ENCODE peak calls at places on chromosomes 1 and 21, in eight cellular contexts. One of them, this sample, is unnamed.
A peak's percentile ranks its signal among the peaks of the same experiment; 100 is the strongest.

GRCh38 chr1:42966688-42967609 is 8.3 kb upstream of the SLC2A1 start:
- DNase-seq in NCI-H2029: peak; percentile 98
- DNase-seq in tibial artery: no peak
- DNase-seq in Right ventricle myocardium inferior: no peak
- DNase-seq in H7: peak; percentile 74
- DNase-seq in endodermal cell: peak; percentile 88
- DNase-seq in NCI-H226: peak; percentile 93
- DNase-seq in mesenchymal stem cell: peak; percentile 89
- DNase-seq in this sample: peak; percentile 90

GRCh38 chr1:151530461-151530860 is 9.6 kb upstream of the TUFT1 start:
- DNase-seq in NCI-H2029: no peak
- DNase-seq in tibial artery: no peak
- DNase-seq in Right ventricle myocardium inferior: no peak
- DNase-seq in H7: no peak
- DNase-seq in endodermal cell: no peak
- DNase-seq in NCI-H226: no peak
- DNase-seq in mesenchymal stem cell: no peak
- DNase-seq in this sample: no peak

GRCh38 chr1:65467536-65467935 is 47.1 kb downstream of the LEPR start:
- DNase-seq in NCI-H2029: no peak
- DNase-seq in tibial artery: no peak
- DNase-seq in Right ventricle myocardium inferior: peak; percentile 59
- DNase-seq in H7: peak; percentile 30
- DNase-seq in endodermal cell: peak; percentile 93
- DNase-seq in NCI-H226: no peak
- DNase-seq in mesenchymal stem cell: peak; percentile 90
- DNase-seq in this sample: peak; percentile 91

GRCh38 chr1:43284711-43285110 is 670 bp downstream of the C1orf210 start:
- DNase-seq in NCI-H2029: no peak
- DNase-seq in tibial artery: no peak
- DNase-seq in Right ventricle myocardium inferior: no peak
- DNase-seq in H7: no peak
- DNase-seq in endodermal cell: no peak
- DNase-seq in NCI-H226: no peak
- DNase-seq in mesenchymal stem cell: no peak
- DNase-seq in this sample: no peak

GRCh38 chr1:206903687-206904086 is 6.4 kb downstream of the IL24 start:
- DNase-seq in NCI-H2029: no peak
- DNase-seq in tibial artery: no peak
- DNase-seq in Right ventricle myocardium inferior: no peak
- DNase-seq in H7: no peak
- DNase-seq in endodermal cell: no peak
- DNase-seq in NCI-H226: no peak
- DNase-seq in mesenchymal stem cell: no peak
- DNase-seq in this sample: no peak

GRCh38 chr1:41591891-41592290 is 107.4 kb upstream of the EDN2 start:
- DNase-seq in NCI-H2029: no peak
- DNase-seq in tibial artery: no peak
- DNase-seq in Right ventricle myocardium inferior: no peak
- DNase-seq in H7: no peak
- DNase-seq in endodermal cell: peak; percentile 35
- DNase-seq in NCI-H226: no peak
- DNase-seq in mesenchymal stem cell: no peak
- DNase-seq in this sample: no peak

GRCh38 chr1:19439464-19440171 is 45.7 kb downstream of the CAPZB start:
- DNase-seq in NCI-H2029: no peak
- DNase-seq in tibial artery: no peak
- DNase-seq in Right ventricle myocardium inferior: no peak
- DNase-seq in H7: peak; percentile 79
- DNase-seq in endodermal cell: peak; percentile 79
- DNase-seq in NCI-H226: no peak
- DNase-seq in mesenchymal stem cell: no peak
- DNase-seq in this sample: peak; percentile 20

GRCh38 chr1:33826311-33826710 is 37.6 kb upstream of the HMGB4 start:
- DNase-seq in NCI-H2029: no peak
- DNase-seq in tibial artery: no peak
- DNase-seq in Right ventricle myocardium inferior: no peak
- DNase-seq in H7: no peak
- DNase-seq in endodermal cell: peak; percentile 3
- DNase-seq in NCI-H226: no peak
- DNase-seq in mesenchymal stem cell: no peak
- DNase-seq in this sample: no peak

GRCh38 chr1:183243190-183244065 is 57.4 kb downstream of the LAMC2 start:
- DNase-seq in NCI-H2029: no peak
- DNase-seq in tibial artery: peak; percentile 76
- DNase-seq in Right ventricle myocardium inferior: peak; percentile 82
- DNase-seq in H7: no peak
- DNase-seq in endodermal cell: no peak
- DNase-seq in NCI-H226: no peak
- DNase-seq in mesenchymal stem cell: peak; percentile 56
- DNase-seq in this sample: no peak

GRCh38 chr1:180994262-180994661 is 28.4 kb downstream of the STX6 start:
- DNase-seq in NCI-H2029: no peak
- DNase-seq in tibial artery: no peak
- DNase-seq in Right ventricle myocardium inferior: no peak
- DNase-seq in H7: no peak
- DNase-seq in endodermal cell: no peak
- DNase-seq in NCI-H226: no peak
- DNase-seq in mesenchymal stem cell: peak; percentile 43
- DNase-seq in this sample: no peak

GRCh38 chr21:29419422-29419821 is 120.7 kb downstream of the BACH1 start:
- DNase-seq in NCI-H2029: no peak
- DNase-seq in tibial artery: no peak
- DNase-seq in Right ventricle myocardium inferior: no peak
- DNase-seq in H7: no peak
- DNase-seq in endodermal cell: no peak
- DNase-seq in NCI-H226: no peak
- DNase-seq in mesenchymal stem cell: no peak
- DNase-seq in this sample: no peak

GRCh38 chr1:29122987-29123870 is 474 bp downstream of the TMEM200B start:
- DNase-seq in NCI-H2029: no peak
- DNase-seq in tibial artery: no peak
- DNase-seq in Right ventricle myocardium inferior: no peak
- DNase-seq in H7: peak; percentile 78
- DNase-seq in endodermal cell: peak; percentile 82
- DNase-seq in NCI-H226: peak; percentile 23
- DNase-seq in mesenchymal stem cell: peak; percentile 59
- DNase-seq in this sample: no peak

GRCh38 chr21:38429011-38429410 is 69.3 kb downstream of the ERG start:
- DNase-seq in NCI-H2029: no peak
- DNase-seq in tibial artery: no peak
- DNase-seq in Right ventricle myocardium inferior: no peak
- DNase-seq in H7: no peak
- DNase-seq in endodermal cell: no peak
- DNase-seq in NCI-H226: no peak
- DNase-seq in mesenchymal stem cell: no peak
- DNase-seq in this sample: no peak

GRCh38 chr1:220680085-220680687 is 10.0 kb upstream of the C1orf115 start:
- DNase-seq in NCI-H2029: peak; percentile 24
- DNase-seq in tibial artery: no peak
- DNase-seq in Right ventricle myocardium inferior: no peak
- DNase-seq in H7: peak; percentile 74
- DNase-seq in endodermal cell: peak; percentile 64
- DNase-seq in NCI-H226: no peak
- DNase-seq in mesenchymal stem cell: peak; percentile 51
- DNase-seq in this sample: peak; percentile 43

GRCh38 chr1:150152772-150153461 is 3.2 kb downstream of the PLEKHO1 start:
- DNase-seq in NCI-H2029: no peak
- DNase-seq in tibial artery: peak; percentile 56
- DNase-seq in Right ventricle myocardium inferior: no peak
- DNase-seq in H7: no peak
- DNase-seq in endodermal cell: no peak
- DNase-seq in NCI-H226: no peak
- DNase-seq in mesenchymal stem cell: peak; percentile 85
- DNase-seq in this sample: no peak

GRCh38 chr1:50181027-50181663 is 72.4 kb downstream of the ELAVL4 start:
- DNase-seq in NCI-H2029: no peak
- DNase-seq in tibial artery: no peak
- DNase-seq in Right ventricle myocardium inferior: no peak
- DNase-seq in H7: no peak
- DNase-seq in endodermal cell: no peak
- DNase-seq in NCI-H226: no peak
- DNase-seq in mesenchymal stem cell: no peak
- DNase-seq in this sample: no peak

GRCh38 chr21:38376693-38377092 is 119.9 kb downstream of the KCNJ15 start:
- DNase-seq in NCI-H2029: no peak
- DNase-seq in tibial artery: no peak
- DNase-seq in Right ventricle myocardium inferior: no peak
- DNase-seq in H7: no peak
- DNase-seq in endodermal cell: no peak
- DNase-seq in NCI-H226: no peak
- DNase-seq in mesenchymal stem cell: no peak
- DNase-seq in this sample: peak; percentile 35

GRCh38 chr1:118117521-118117920 is 67.5 kb downstream of the SPAG17 start:
- DNase-seq in NCI-H2029: no peak
- DNase-seq in tibial artery: no peak
- DNase-seq in Right ventricle myocardium inferior: peak; percentile 60
- DNase-seq in H7: no peak
- DNase-seq in endodermal cell: no peak
- DNase-seq in NCI-H226: no peak
- DNase-seq in mesenchymal stem cell: no peak
- DNase-seq in this sample: no peak

GRCh38 chr1:218478336-218478735 is 133.2 kb downstream of the TGFB2 start:
- DNase-seq in NCI-H2029: no peak
- DNase-seq in tibial artery: no peak
- DNase-seq in Right ventricle myocardium inferior: no peak
- DNase-seq in H7: no peak
- DNase-seq in endodermal cell: no peak
- DNase-seq in NCI-H226: no peak
- DNase-seq in mesenchymal stem cell: peak; percentile 42
- DNase-seq in this sample: no peak

GRCh38 chr1:33246171-33246570 is 10.1 kb upstream of the ZNF362 start:
- DNase-seq in NCI-H2029: no peak
- DNase-seq in tibial artery: no peak
- DNase-seq in Right ventricle myocardium inferior: no peak
- DNase-seq in H7: no peak
- DNase-seq in endodermal cell: peak; percentile 25
- DNase-seq in NCI-H226: no peak
- DNase-seq in mesenchymal stem cell: no peak
- DNase-seq in this sample: no peak

GRCh38 chr1:29503441-29503840 is 267.1 kb downstream of the PTPRU start:
- DNase-seq in NCI-H2029: peak; percentile 88
- DNase-seq in tibial artery: no peak
- DNase-seq in Right ventricle myocardium inferior: no peak
- DNase-seq in H7: peak; percentile 53
- DNase-seq in endodermal cell: peak; percentile 46
- DNase-seq in NCI-H226: no peak
- DNase-seq in mesenchymal stem cell: no peak
- DNase-seq in this sample: no peak

GRCh38 chr1:117178756-117179155 is 32.0 kb downstream of the VTCN1 start:
- DNase-seq in NCI-H2029: no peak
- DNase-seq in tibial artery: no peak
- DNase-seq in Right ventricle myocardium inferior: no peak
- DNase-seq in H7: no peak
- DNase-seq in endodermal cell: no peak
- DNase-seq in NCI-H226: no peak
- DNase-seq in mesenchymal stem cell: no peak
- DNase-seq in this sample: no peak

GRCh38 chr1:151716771-151717631 is at the start of gene CELF3:
- DNase-seq in NCI-H2029: peak; percentile 55
- DNase-seq in tibial artery: no peak
- DNase-seq in Right ventricle myocardium inferior: no peak
- DNase-seq in H7: peak; percentile 93
- DNase-seq in endodermal cell: peak; percentile 87
- DNase-seq in NCI-H226: no peak
- DNase-seq in mesenchymal stem cell: peak; percentile 19
- DNase-seq in this sample: peak; percentile 95

GRCh38 chr1:233490488-233490887 is 123.4 kb upstream of the KCNK1 start:
- DNase-seq in NCI-H2029: no peak
- DNase-seq in tibial artery: no peak
- DNase-seq in Right ventricle myocardium inferior: no peak
- DNase-seq in H7: no peak
- DNase-seq in endodermal cell: no peak
- DNase-seq in NCI-H226: no peak
- DNase-seq in mesenchymal stem cell: no peak
- DNase-seq in this sample: no peak

GRCh38 chr21:43262427-43262826 is 93.6 kb downstream of the CRYAA start:
- DNase-seq in NCI-H2029: no peak
- DNase-seq in tibial artery: no peak
- DNase-seq in Right ventricle myocardium inferior: peak; percentile 22
- DNase-seq in H7: no peak
- DNase-seq in endodermal cell: peak; percentile 68
- DNase-seq in NCI-H226: no peak
- DNase-seq in mesenchymal stem cell: no peak
- DNase-seq in this sample: no peak

GRCh38 chr1:51636765-51637522 is 20.1 kb downstream of the OSBPL9 start:
- DNase-seq in NCI-H2029: no peak
- DNase-seq in tibial artery: peak; percentile 86
- DNase-seq in Right ventricle myocardium inferior: no peak
- DNase-seq in H7: no peak
- DNase-seq in endodermal cell: no peak
- DNase-seq in NCI-H226: peak; percentile 85
- DNase-seq in mesenchymal stem cell: peak; percentile 85
- DNase-seq in this sample: peak; percentile 13

GRCh38 chr1:906532-907420 is 16.9 kb upstream of the SAMD11 start:
- DNase-seq in NCI-H2029: no peak
- DNase-seq in tibial artery: peak; percentile 62
- DNase-seq in Right ventricle myocardium inferior: peak; percentile 73
- DNase-seq in H7: peak; percentile 64
- DNase-seq in endodermal cell: peak; percentile 65
- DNase-seq in NCI-H226: peak; percentile 65
- DNase-seq in mesenchymal stem cell: peak; percentile 46
- DNase-seq in this sample: peak; percentile 27

GRCh38 chr1:168636642-168637111 is 60.3 kb downstream of the XCL1 start:
- DNase-seq in NCI-H2029: no peak
- DNase-seq in tibial artery: peak; percentile 68
- DNase-seq in Right ventricle myocardium inferior: no peak
- DNase-seq in H7: no peak
- DNase-seq in endodermal cell: no peak
- DNase-seq in NCI-H226: peak; percentile 67
- DNase-seq in mesenchymal stem cell: peak; percentile 63
- DNase-seq in this sample: no peak

GRCh38 chr1:224513787-224514209 is 79.2 kb upstream of the WDR26 start:
- DNase-seq in NCI-H2029: peak; percentile 63
- DNase-seq in tibial artery: peak; percentile 79
- DNase-seq in Right ventricle myocardium inferior: peak; percentile 89
- DNase-seq in H7: peak; percentile 92
- DNase-seq in endodermal cell: peak; percentile 97
- DNase-seq in NCI-H226: peak; percentile 40
- DNase-seq in mesenchymal stem cell: peak; percentile 79
- DNase-seq in this sample: peak; percentile 91

GRCh38 chr1:248884632-248885295 is 21.3 kb upstream of the PGBD2 start:
- DNase-seq in NCI-H2029: no peak
- DNase-seq in tibial artery: no peak
- DNase-seq in Right ventricle myocardium inferior: no peak
- DNase-seq in H7: peak; percentile 32
- DNase-seq in endodermal cell: no peak
- DNase-seq in NCI-H226: no peak
- DNase-seq in mesenchymal stem cell: no peak
- DNase-seq in this sample: peak; percentile 38

GRCh38 chr1:18278953-18279712 is 171.5 kb downstream of the IGSF21 start:
- DNase-seq in NCI-H2029: no peak
- DNase-seq in tibial artery: no peak
- DNase-seq in Right ventricle myocardium inferior: no peak
- DNase-seq in H7: peak; percentile 81
- DNase-seq in endodermal cell: peak; percentile 70
- DNase-seq in NCI-H226: no peak
- DNase-seq in mesenchymal stem cell: no peak
- DNase-seq in this sample: no peak

GRCh38 chr21:16969636-16970035 is 543.2 kb upstream of the CXADR start:
- DNase-seq in NCI-H2029: no peak
- DNase-seq in tibial artery: no peak
- DNase-seq in Right ventricle myocardium inferior: no peak
- DNase-seq in H7: no peak
- DNase-seq in endodermal cell: no peak
- DNase-seq in NCI-H226: no peak
- DNase-seq in mesenchymal stem cell: no peak
- DNase-seq in this sample: no peak

This sample was measured in erythroblast.